ENCODE peak calls at places on chromosomes 5 and 9, in five cellular contexts. B, Z, F, V and S are unnamed samples.

GRCh38 chr9:116951588-116952433 is 264.7 kb downstream of the TRIM32 start:
- DNase-seq in B (no peak), F (no peak), V (no peak), Z (peak; percentile 15), S (no peak)

GRCh38 chr5:146793709-146794108 is 84.8 kb downstream of the PPP2R2B start:
- DNase-seq in V (no peak), F (no peak), B (no peak), Z (no peak), S (no peak)

GRCh38 chr5:26921439-26921838 is 116.9 kb downstream of the CDH9 start:
- DNase-seq in Z (no peak), F (no peak), B (no peak), V (no peak), S (no peak)

GRCh38 chr9:130815242-130815808 is 19.7 kb upstream of the ABL1 start:
- DNase-seq in B (no peak), V (no peak), Z (no peak), F (no peak), S (no peak)

GRCh38 chr5:180599981-180600553 is 8.8 kb upstream of the SCGB3A1 start:
- DNase-seq in Z (no peak), B (no peak), F (no peak), V (no peak), S (peak; percentile 94)

GRCh38 chr9:127929044-127929979 is 1.3 kb downstream of the PIP5KL1 start:
- DNase-seq in Z (no peak), F (no peak), V (no peak), B (no peak), S (no peak)

GRCh38 chr9:2093920-2094597 is 78.9 kb downstream of the SMARCA2 start:
- DNase-seq in V (no peak), F (no peak), Z (no peak), B (no peak), S (no peak)

GRCh38 chr9:129333961-129334743 is 156.1 kb upstream of the IER5L start:
- DNase-seq in B (peak; percentile 63), F (peak; percentile 94), V (peak; percentile 93), Z (peak; percentile 95), S (peak; percentile 97)

GRCh38 chr5:81688215-81688614 is 62.7 kb downstream of the SSBP2 start:
- DNase-seq in B (no peak), F (no peak), Z (no peak), V (no peak), S (no peak)

GRCh38 chr9:5870691-5871090 is 20.0 kb upstream of the MLANA start:
- DNase-seq in Z (no peak), F (no peak), B (no peak), V (no peak), S (no peak)

GRCh38 chr9:2602704-2603116 is 18.9 kb upstream of the VLDLR start:
- DNase-seq in F (no peak), V (no peak), B (no peak), Z (no peak), S (peak; percentile 57)

GRCh38 chr5:92470770-92471169 is 1087.7 kb upstream of the ARRDC3 start:
- DNase-seq in B (no peak), F (no peak), V (no peak), Z (no peak), S (no peak)

GRCh38 chr5:91556-92263 is at the start of gene PLEKHG4B:
- DNase-seq in F (no peak), B (no peak), V (no peak), Z (peak; percentile 35), S (no peak)

GRCh38 chr9:136050706-136051567 is 44.2 kb downstream of the NACC2 start:
- DNase-seq in V (no peak), B (no peak), Z (no peak), F (peak; percentile 9), S (peak; percentile 79)

GRCh38 chr5:164296603-164297080 is 791.2 kb downstream of the MAT2B start:
- DNase-seq in Z (no peak), B (no peak), F (no peak), V (no peak), S (no peak)

GRCh38 chr5:159605585-159605984 is 275.3 kb upstream of the IL12B start:
- DNase-seq in V (no peak), F (no peak), Z (no peak), B (no peak), S (no peak)

GRCh38 chr9:95468791-95469190 is 48.0 kb downstream of the PTCH1 start:
- DNase-seq in B (no peak), F (no peak), Z (no peak), V (no peak), S (no peak)

GRCh38 chr5:19886123-19886921 is 101.7 kb downstream of the CDH18 start:
- DNase-seq in B (no peak), V (no peak), F (no peak), Z (no peak), S (no peak)

GRCh38 chr5:53333160-53333559 is 147.3 kb upstream of the FST start:
- DNase-seq in V (no peak), B (no peak), Z (no peak), F (no peak), S (no peak)

GRCh38 chr5:171600736-171601265 is 181.4 kb downstream of the FGF18 start:
- DNase-seq in V (no peak), F (no peak), Z (no peak), B (no peak), S (peak; percentile 30)

GRCh38 chr5:176629853-176630680 is at the start of the genes EIF4E1B and SNCB:
- DNase-seq in F (no peak), B (peak; percentile 89), Z (peak; percentile 64), V (no peak), S (no peak)

GRCh38 chr5:65663804-65664521 is 39.1 kb downstream of the SHLD3 start:
- DNase-seq in Z (peak; percentile 25), B (peak; percentile 18), F (no peak), V (peak; percentile 4), S (no peak)

GRCh38 chr5:32503261-32503660 is 58.7 kb upstream of the ZFR start:
- DNase-seq in V (no peak), Z (no peak), B (no peak), F (no peak), S (no peak)

GRCh38 chr5:106493910-106494309 is 1176.8 kb downstream of the EFNA5 start:
- DNase-seq in Z (no peak), F (no peak), B (no peak), V (no peak), S (no peak)

GRCh38 chr5:108418172-108418571 is 36.3 kb upstream of the FBXL17 start:
- DNase-seq in F (no peak), V (no peak), Z (no peak), B (no peak), S (no peak)

GRCh38 chr5:94983861-94984535 is 300.9 kb downstream of the MCTP1 start:
- DNase-seq in V (no peak), Z (no peak), B (no peak), F (no peak), S (no peak)

GRCh38 chr9:125534934-125535701 is 171.9 kb downstream of the MAPKAP1 start:
- DNase-seq in Z (no peak), F (no peak), V (no peak), B (no peak), S (no peak)

GRCh38 chr9:98217255-98217654 is 24.8 kb upstream of the CORO2A start:
- DNase-seq in Z (no peak), B (no peak), F (no peak), V (no peak), S (no peak)

GRCh38 chr9:98215821-98216220 is 23.4 kb upstream of the CORO2A start:
- DNase-seq in B (no peak), F (no peak), Z (peak; percentile 70), V (no peak), S (peak; percentile 41)

GRCh38 chr9:98214811-98215210 is 22.4 kb upstream of the CORO2A start:
- DNase-seq in Z (no peak), B (no peak), F (no peak), V (no peak), S (no peak)

GRCh38 chr9:98216391-98216790 is 24.0 kb upstream of the CORO2A start:
- DNase-seq in Z (no peak), V (no peak), B (no peak), F (no peak), S (no peak)

GRCh38 chr9:98215266-98215665 is 22.8 kb upstream of the CORO2A start:
- DNase-seq in B (no peak), V (no peak), Z (no peak), F (no peak), S (no peak)
- TF ChIP-seq MAX in B (no peak), V (no peak), Z (no peak), F (no peak), S (no peak)

DNA sequence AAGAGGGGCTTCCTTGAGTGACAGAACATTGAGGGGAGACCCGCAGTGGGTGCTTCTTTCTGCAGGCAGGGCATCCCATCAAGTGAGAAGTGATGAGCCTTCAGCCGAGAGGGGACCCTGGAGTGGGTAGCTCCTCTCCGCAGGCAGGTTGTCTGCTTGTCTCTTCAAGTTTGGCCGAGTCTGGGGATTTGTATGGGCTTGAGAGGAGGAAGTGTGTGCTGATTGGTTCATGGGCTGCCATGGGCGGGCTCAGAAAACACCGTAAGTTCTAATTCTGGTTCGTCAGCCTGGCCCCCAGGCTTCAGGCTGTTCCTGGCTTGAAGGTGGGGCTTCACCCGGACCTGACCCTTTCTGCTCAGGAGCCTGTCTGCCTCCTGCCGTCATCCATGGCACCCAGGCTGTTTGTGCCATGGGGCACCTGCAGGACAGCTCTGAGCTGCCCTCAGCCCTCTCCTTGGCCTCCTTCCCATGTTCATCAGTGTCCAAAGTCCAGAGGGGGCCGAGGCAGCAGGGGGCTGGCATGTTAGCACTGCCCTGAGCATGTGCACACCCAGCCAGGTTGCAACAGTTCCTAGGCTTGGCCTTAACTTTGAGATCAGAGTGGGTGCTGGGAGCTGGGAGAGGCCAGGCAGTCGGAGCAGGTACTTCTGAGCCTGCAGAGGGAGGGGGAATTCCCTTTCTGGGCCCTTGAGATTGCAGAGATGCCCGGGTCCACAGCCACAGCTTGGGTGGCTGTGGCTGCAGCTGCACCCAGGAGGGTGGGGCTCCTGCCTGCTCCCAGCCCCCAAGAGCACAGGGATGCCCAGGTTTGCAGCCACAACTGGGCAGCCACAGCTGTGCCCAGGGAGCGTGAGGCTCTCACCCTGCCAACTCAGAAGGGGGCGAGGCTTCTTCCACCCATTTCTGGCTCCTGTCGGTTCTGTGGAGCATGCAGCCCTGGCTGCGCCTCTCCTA is 13.5 kb upstream of the DHFR start:
- DNase-seq in V (no peak), F (peak; percentile 56), Z (no peak), B (no peak), S (no peak)
- TF ChIP-seq POLR2A in V (no peak), F (no peak), Z (no peak), B (no peak), S (no peak)

GRCh38 chr9:40925149-40925548 is 203.3 kb downstream of the FOXD4L6 start:
- DNase-seq in Z (no peak), F (no peak), B (no peak), V (no peak), S (no peak)
- TF ChIP-seq MAX in Z (no peak), F (no peak), B (no peak), V (no peak), S (no peak)

DNA sequence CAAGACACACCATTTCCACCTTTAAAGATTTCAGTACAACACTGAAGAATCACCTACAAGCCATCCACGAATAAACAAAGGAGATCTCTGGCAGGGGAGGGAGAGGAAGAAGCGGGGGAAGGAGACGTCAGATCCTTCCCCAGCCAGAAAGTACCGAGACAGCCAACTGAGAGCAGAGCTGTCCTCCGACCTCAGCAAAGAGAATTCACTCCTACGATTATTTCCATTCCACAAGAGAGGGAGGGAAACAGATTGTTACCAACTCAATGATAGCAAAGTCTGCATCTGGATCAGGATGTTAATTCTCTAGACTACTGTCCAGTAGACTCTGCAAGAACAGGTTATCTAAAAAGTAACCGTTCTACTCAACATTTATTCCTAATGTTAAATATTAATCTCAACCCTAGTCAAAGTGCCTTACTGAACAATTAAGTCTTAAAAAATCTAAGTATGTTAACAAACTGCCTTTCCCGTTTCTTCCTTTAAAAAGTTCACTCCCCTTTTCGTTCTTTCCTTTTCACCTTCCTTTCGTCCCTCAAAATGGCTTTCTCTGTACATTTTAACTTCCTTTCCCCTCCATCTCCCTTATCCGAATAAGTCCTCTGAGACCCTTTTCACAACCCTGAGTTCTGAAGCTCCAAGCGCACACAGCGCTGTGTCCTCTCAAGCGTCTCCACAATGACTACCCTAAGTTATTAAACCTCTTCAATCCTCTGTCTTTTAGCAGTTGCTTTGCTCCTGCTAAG is 1.4 kb downstream of the CHD1 start:
- DNase-seq in F (no peak), Z (peak; percentile 14), V (no peak), B (peak; percentile 16), S (peak; percentile 64)
- TF ChIP-seq POLR2A in F (no peak), Z (no peak), V (no peak), B (peak; percentile 62), S (peak; percentile 37)